ENCODE peak calls at places on chromosomes 5 and 9, in ten cellular contexts. Z is WTC11; S is CD4-positive, alpha-beta T cell; B is epithelial cell of esophagus; H is kidney; F is GM20000; O is left ventricle myocardium inferior; V is mammary epithelial cell; Q is AG09319; G is kidney epithelial cell. N is an unnamed sample.

GRCh38 chr5:3787604-3788003 is 192.0 kb downstream of the IRX1 start:
- DNase-seq in O (no peak), V (no peak), Z (no peak), S (no peak), Q (no peak), B (no peak), H (no peak), G (no peak), F (no peak), N (no peak)

GRCh38 chr5:1480217-1480616 is 35.0 kb upstream of the SLC6A3 start:
- DNase-seq in F (no peak), G (no peak), B (no peak), Q (no peak), V (no peak), Z (no peak), H (peak), O (peak), S (no peak), N (no peak)

GRCh38 chr5:8788246-8788645 is 757.6 kb downstream of the SEMA5A start:
- DNase-seq in O (no peak), B (no peak), F (no peak), Q (no peak), S (no peak), Z (no peak), V (peak), H (no peak), G (no peak), N (no peak)

GRCh38 chr5:59506285-59506877 is 387.1 kb downstream of the PDE4D start:
- DNase-seq in B (peak), V (no peak), Q (peak), O (no peak), G (no peak), Z (no peak), S (no peak), F (no peak), H (no peak), N (peak)

GRCh38 chr5:64722588-64722987 is 32.3 kb downstream of the SHISAL2B start:
- DNase-seq in S (no peak), V (no peak), B (no peak), Q (no peak), O (no peak), G (no peak), F (no peak), H (no peak), Z (no peak), N (no peak)

GRCh38 chr9:130186839-130187522 is 14.8 kb downstream of the NCS1 start:
- DNase-seq in O (no peak), G (peak), H (peak), S (no peak), Q (no peak), Z (peak), B (peak), V (peak), F (no peak), N (peak)

GRCh38 chr5:157025093-157025698 is 33.7 kb downstream of the HAVCR1 start:
- DNase-seq in F (peak), H (no peak), V (no peak), O (no peak), B (no peak), Q (no peak), G (no peak), Z (no peak), S (peak), N (no peak)

GRCh38 chr9:24218656-24219055 is 327.0 kb downstream of the IZUMO3 start:
- DNase-seq in B (peak), Q (no peak), O (no peak), H (no peak), F (no peak), Z (no peak), V (peak), G (no peak), S (no peak), N (no peak)

GRCh38 chr5:61332369-61332745 is 299 bp downstream of the ZSWIM6 start:
- DNase-seq in Q (no peak), O (peak), G (no peak), F (peak), V (peak), B (no peak), Z (peak), S (no peak), H (peak), N (no peak)

GRCh38 chr9:134069536-134070399 is 1.9 kb upstream of the BRD3 start:
- DNase-seq in G (no peak), V (no peak), F (peak), Q (no peak), O (no peak), B (no peak), S (no peak), H (peak), Z (no peak), N (no peak)

GRCh38 chr9:23643656-23644258 is 182.3 kb downstream of the ELAVL2 start:
- DNase-seq in S (no peak), O (no peak), G (no peak), B (peak), Z (no peak), Q (no peak), F (no peak), H (no peak), V (peak), N (no peak)

GRCh38 chr9:128556915-128557634 is 4.7 kb downstream of the SPTAN1 start:
- DNase-seq in G (no peak), B (no peak), Q (no peak), S (no peak), F (no peak), O (no peak), V (peak), H (no peak), Z (no peak), N (no peak)

GRCh38 chr9:27206041-27206440 is 90.9 kb downstream of the EQTN start:
- DNase-seq in F (no peak), S (no peak), B (no peak), O (no peak), G (no peak), Q (no peak), V (no peak), H (no peak), Z (no peak), N (no peak)

GRCh38 chr5:108232805-108233204 is 149.1 kb downstream of the FBXL17 start:
- DNase-seq in S (no peak), O (no peak), G (no peak), Z (no peak), H (no peak), V (no peak), F (no peak), B (no peak), Q (no peak), N (peak)

GRCh38 chr9:121985792-121986494 is 107.2 kb downstream of the TTLL11 start:
- DNase-seq in O (peak), V (no peak), H (peak), S (no peak), Z (no peak), G (no peak), B (no peak), Q (peak), F (no peak), N (no peak)

GRCh38 chr5:83741571-83741970 is 20.9 kb upstream of the HAPLN1 start:
- DNase-seq in S (no peak), Z (no peak), O (no peak), F (no peak), B (no peak), G (no peak), H (no peak), Q (no peak), V (no peak), N (no peak)

GRCh38 chr5:156920861-156921431 is 42.1 kb downstream of the TIMD4 start:
- DNase-seq in Z (no peak), G (no peak), B (no peak), O (no peak), Q (no peak), S (no peak), H (no peak), F (no peak), V (no peak), N (no peak)

GRCh38 chr9:130689937-130690700 is 3.5 kb upstream of the EXOSC2 start:
- DNase-seq in Q (peak), G (no peak), S (no peak), V (peak), H (no peak), B (peak), F (no peak), O (no peak), Z (peak), N (peak)

GRCh38 chr5:82793808-82794419 is 283.3 kb downstream of the TMEM167A start:
- DNase-seq in S (peak), Z (peak), F (no peak), H (no peak), O (no peak), G (no peak), Q (no peak), V (no peak), B (peak), N (peak)

GRCh38 chr5:65721050-65721774 is 697 bp downstream of the SGTB start:
- DNase-seq in Z (peak), G (no peak), O (peak), S (no peak), F (peak), Q (no peak), H (no peak), B (peak), V (peak), N (peak)

GRCh38 chr5:144332265-144332664 is 161.6 kb downstream of the KCTD16 start:
- DNase-seq in Q (no peak), G (no peak), B (peak), V (no peak), F (no peak), H (no peak), O (no peak), S (no peak), Z (peak), N (no peak)

GRCh38 chr5:116406306-116407041 is 168.1 kb downstream of the SEMA6A start:
- DNase-seq in Q (no peak), O (no peak), Z (no peak), G (no peak), V (no peak), F (no peak), S (no peak), H (no peak), B (no peak), N (no peak)

DNA sequence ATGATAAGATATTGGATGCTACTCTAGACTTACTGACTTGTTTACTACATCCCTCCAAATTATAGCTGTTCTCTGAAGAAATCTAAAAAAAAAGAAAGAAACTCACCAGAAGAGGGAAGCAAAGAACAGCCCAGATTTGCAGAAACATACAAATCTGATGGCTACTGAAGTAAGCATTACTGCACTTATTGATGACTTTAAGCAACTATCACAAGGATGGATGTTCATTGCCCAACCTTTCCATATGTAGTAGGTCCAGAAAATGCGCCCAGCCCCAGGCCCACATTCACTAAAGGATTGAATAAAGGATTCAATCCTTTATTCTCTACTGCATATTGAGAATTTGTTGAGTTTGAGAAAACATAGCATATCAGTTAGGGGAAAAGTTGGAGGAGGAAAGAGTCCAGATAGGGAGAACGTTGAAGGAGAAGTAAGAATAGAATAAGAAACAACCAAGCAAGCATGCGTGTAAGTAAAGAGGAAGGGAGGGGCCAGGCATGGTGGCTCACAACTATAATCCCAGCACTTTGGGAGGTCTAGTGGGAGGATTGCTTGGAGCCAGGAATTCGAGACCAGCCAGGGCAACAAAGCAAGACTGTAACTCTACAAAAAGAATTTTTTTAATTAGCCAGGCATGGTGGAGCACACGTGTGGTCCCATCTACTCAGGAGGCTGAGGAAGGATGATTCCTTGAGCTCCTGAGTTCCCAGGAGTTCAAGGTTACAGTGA is 33.8 kb upstream of the DTWD2 start:
- DNase-seq in O (no peak), B (peak), S (no peak), F (peak), Q (no peak), V (peak), H (no peak), Z (no peak), G (no peak), N (no peak)
- TF ChIP-seq CTCF in O (peak), B (peak), S (peak), F (peak), Q (peak), V (peak), H (peak), Z (peak), G (peak), N (peak)

GRCh38 chr5:177430972-177431316 is 4.5 kb downstream of the GRK6 start:
- DNase-seq in Q (no peak), G (no peak), O (no peak), V (no peak), Z (no peak), B (no peak), S (no peak), F (no peak), H (no peak), N (no peak)

GRCh38 chr5:177430146-177430951 is 3.9 kb downstream of the GRK6 start:
- DNase-seq in F (peak), B (peak), S (no peak), Q (no peak), V (peak), G (no peak), Z (no peak), O (no peak), H (no peak), N (no peak)

GRCh38 chr5:177427919-177428573 is 1.6 kb downstream of the GRK6 start:
- DNase-seq in S (no peak), V (no peak), F (no peak), Q (no peak), H (no peak), G (no peak), B (no peak), Z (no peak), O (no peak), N (no peak)

GRCh38 chr5:177428574-177429217 is 2.2 kb downstream of the GRK6 start:
- DNase-seq in Z (no peak), V (no peak), O (no peak), G (no peak), S (no peak), F (no peak), B (no peak), H (no peak), Q (no peak), N (no peak)

DNA sequence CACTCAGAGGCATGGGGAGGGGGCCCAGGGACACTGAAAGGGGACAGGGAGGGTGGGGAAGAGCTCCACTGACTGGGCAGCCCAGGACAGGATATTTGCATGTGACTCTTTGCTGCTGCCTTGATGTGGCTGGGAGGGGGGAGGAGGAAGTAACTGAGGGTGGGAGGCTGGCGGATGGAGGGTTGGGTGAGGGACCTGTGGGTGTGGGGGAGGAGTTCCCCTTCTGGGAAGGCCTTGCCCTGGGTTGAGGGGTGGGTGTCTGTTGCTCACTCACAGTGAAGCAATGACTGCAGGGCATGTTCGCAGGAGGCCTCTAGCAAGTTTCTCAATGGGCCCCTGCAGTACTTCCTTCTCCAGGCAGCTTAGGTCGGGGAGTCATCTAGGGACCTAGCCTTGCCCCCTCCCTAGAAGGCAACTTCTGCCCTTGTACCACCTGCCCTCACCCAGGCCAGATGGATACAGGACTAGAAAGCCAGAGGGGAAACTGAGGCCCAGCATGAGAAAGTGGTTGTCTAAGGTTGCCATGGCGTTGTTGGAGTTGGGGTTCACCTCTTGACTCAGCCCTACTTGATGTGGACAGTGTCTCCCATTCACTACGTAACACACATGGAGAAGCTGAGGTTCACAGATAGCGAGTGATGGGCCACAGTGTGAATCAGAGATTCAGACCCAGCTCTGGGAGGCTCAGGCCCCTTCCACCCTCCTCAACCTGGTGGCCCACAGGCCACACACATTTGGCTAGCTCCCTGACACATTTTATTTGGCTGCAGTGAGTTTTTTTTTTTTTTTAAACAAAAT is 3.0 kb downstream of the GRK6 start:
- DNase-seq in Q (no peak), Z (no peak), B (no peak), S (peak), G (no peak), O (peak), H (peak), F (peak), V (no peak), N (no peak)
- TF ChIP-seq CTCF in Q (no peak), Z (no peak), B (no peak), S (no peak), G (no peak), O (no peak), H (no peak), F (no peak), V (no peak), N (no peak)

DNA sequence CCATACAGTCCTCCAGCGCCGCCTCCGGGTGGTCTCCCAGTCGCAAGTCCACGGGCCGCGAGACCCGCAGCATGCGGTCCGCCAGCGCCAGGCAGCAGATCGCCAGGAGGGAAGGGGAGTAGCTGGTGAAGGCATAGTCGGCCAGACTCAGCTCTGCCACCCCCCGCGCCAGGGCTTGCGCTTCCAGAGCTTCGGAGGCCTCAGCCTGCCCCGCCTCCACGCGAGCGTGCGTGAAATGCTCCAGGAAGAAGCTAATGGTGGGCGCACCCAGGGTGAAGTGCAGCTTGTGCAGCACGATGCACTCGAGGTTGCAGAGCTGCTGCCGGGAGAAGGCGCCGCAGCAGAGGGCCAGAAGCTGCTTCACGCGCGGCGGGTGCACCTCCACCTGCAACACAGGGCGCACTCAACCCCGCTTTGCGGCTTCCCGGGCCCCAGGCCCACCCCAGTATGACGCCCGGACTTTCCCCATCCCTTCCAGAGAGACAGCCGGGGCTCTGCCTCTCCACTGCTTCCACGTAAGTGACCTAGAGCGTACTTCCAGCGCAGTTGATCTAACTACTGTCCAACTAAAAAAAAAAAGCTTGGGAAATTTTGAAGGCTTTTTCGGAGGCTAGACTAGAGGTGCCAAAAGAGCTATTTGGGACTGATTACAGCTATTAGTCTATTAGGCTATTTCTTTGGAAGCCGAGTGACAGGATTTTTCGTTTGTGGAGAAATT is 1.8 kb downstream of the CCNO start:
- DNase-seq in B (peak), O (no peak), V (no peak), Q (no peak), G (no peak), Z (peak), S (no peak), H (peak), F (peak), N (no peak)
- TF ChIP-seq CTCF in B (peak), O (no peak), V (no peak), Q (no peak), G (no peak), Z (no peak), S (no peak), H (no peak), F (no peak), N (no peak)

GRCh38 chr5:6432206-6432605 is 16.5 kb upstream of the UBE2QL1 start:
- DNase-seq in G (no peak), Q (no peak), O (no peak), B (no peak), H (no peak), S (no peak), F (no peak), V (no peak), Z (no peak), N (no peak)

GRCh38 chr5:6434737-6435136 is 13.9 kb upstream of the UBE2QL1 start:
- DNase-seq in Z (no peak), G (no peak), F (no peak), H (no peak), O (no peak), Q (no peak), B (no peak), S (no peak), V (no peak), N (no peak)

GRCh38 chr5:6436715-6437340 is 11.8 kb upstream of the UBE2QL1 start:
- DNase-seq in B (no peak), Z (no peak), O (no peak), H (no peak), F (no peak), S (no peak), V (no peak), G (no peak), Q (no peak), N (no peak)

GRCh38 chr5:6431214-6432195 is 17.2 kb upstream of the UBE2QL1 start:
- DNase-seq in Q (no peak), S (no peak), O (no peak), V (no peak), Z (no peak), H (no peak), B (no peak), F (no peak), G (no peak), N (no peak)

GRCh38 chr5:6435356-6435755 is 13.3 kb upstream of the UBE2QL1 start:
- DNase-seq in Z (peak), Q (no peak), V (no peak), F (no peak), G (no peak), B (peak), H (no peak), S (no peak), O (no peak), N (no peak)
- TF ChIP-seq CTCF in Z (peak), Q (peak), V (no peak), F (no peak), G (peak), B (peak), H (no peak), S (no peak), O (peak), N (peak)

GRCh38 chr5:93249651-93250289 is 331.2 kb downstream of the NR2F1-AS1 start:
- DNase-seq in B (peak), S (no peak), H (no peak), F (no peak), G (no peak), V (peak), Q (no peak), Z (no peak), O (no peak), N (no peak)

GRCh38 chr5:93251347-93251746 is 329.7 kb downstream of the NR2F1-AS1 start:
- DNase-seq in O (no peak), H (no peak), S (no peak), G (no peak), F (no peak), Q (no peak), V (no peak), B (no peak), Z (no peak), N (no peak)

GRCh38 chr5:93247126-93247525 is 333.9 kb downstream of the NR2F1-AS1 start:
- DNase-seq in G (no peak), H (no peak), Z (no peak), O (no peak), B (no peak), F (no peak), V (no peak), S (no peak), Q (no peak), N (no peak)

GRCh38 chr5:93250431-93250830 is 330.6 kb downstream of the NR2F1-AS1 start:
- DNase-seq in F (no peak), G (no peak), S (no peak), V (no peak), B (no peak), O (no peak), H (no peak), Q (no peak), Z (no peak), N (no peak)

DNA sequence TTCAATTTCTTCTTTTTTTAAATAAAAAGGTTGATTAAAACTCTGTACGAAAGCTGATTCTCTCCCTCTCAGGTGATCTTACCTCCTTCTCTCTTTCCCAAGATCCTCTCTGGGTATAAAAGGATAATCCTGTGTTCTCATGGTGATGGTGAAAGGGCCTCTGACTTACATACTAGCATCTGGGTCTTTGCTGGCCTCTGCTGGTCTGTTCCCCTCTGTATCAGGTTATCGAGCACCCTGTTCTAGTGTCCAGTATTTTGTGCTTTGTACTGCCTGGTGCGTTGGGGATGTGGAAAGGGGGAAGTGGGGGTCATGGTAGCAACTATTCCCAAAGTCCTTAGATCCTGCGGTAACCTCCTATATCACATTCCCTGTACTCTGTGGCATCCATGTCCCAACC is 328.9 kb downstream of the NR2F1-AS1 start:
- DNase-seq in H (no peak), Z (no peak), O (no peak), S (no peak), Q (no peak), V (no peak), F (no peak), G (no peak), B (no peak), N (no peak)
- TF ChIP-seq CTCF in H (no peak), Z (no peak), O (no peak), S (no peak), Q (no peak), V (no peak), F (no peak), G (peak), B (peak), N (no peak)

N was measured in LNCaP clone FGC.